ENCODE peak calls at places on chromosomes 7 and 10, in four cellular contexts. U, M, W and X are unnamed samples.

GRCh38 chr10:76303682-76304316 is 872.4 kb downstream of the LRMDA start:
- DNase-seq in U (no peak), W (peak), M (peak), X (peak)

GRCh38 chr7:28149291-28150101 is 31.1 kb downstream of the JAZF1 start:
- DNase-seq in W (no peak), M (no peak), U (no peak), X (no peak)

GRCh38 chr10:82742478-82742877 is 867.5 kb downstream of the NRG3 start:
- DNase-seq in W (no peak), M (no peak), U (no peak), X (no peak)

GRCh38 chr7:55207423-55207822 is 157.7 kb upstream of the LANCL2 start:
- DNase-seq in U (no peak), W (no peak), M (no peak), X (no peak)

GRCh38 chr7:35993663-35994622 is 159.1 kb upstream of the EEPD1 start:
- DNase-seq in M (no peak), U (no peak), W (peak), X (no peak)

GRCh38 chr7:29208410-29209250 is 14.1 kb downstream of the CHN2 start:
- DNase-seq in U (peak), M (no peak), W (peak), X (no peak)

GRCh38 chr10:81096558-81096957 is 558.9 kb downstream of the SH2D4B start:
- DNase-seq in U (no peak), M (no peak), W (no peak), X (no peak)

GRCh38 chr7:27247452-27248426 is 5.1 kb downstream of the EVX1 start:
- DNase-seq in M (no peak), U (no peak), W (no peak), X (no peak)

GRCh38 chr10:97814996-97815395 is 34.6 kb upstream of the GOLGA7B start:
- DNase-seq in W (no peak), U (no peak), M (no peak), X (no peak)

GRCh38 chr7:66250711-66251110 is 45.6 kb downstream of the TPST1 start:
- DNase-seq in M (peak), W (peak), U (no peak), X (no peak)

GRCh38 chr10:5047912-5048628 is 44.4 kb upstream of the AKR1C2 start:
- DNase-seq in U (no peak), W (no peak), M (peak), X (no peak)

GRCh38 chr7:91632948-91633519 is 247.5 kb downstream of the MTERF1 start:
- DNase-seq in M (no peak), W (no peak), U (no peak), X (no peak)

GRCh38 chr10:88810196-88810961 is 7.8 kb downstream of the LIPM start:
- DNase-seq in U (peak), W (peak), M (peak), X (no peak)

GRCh38 chr10:35425596-35425995 is 89.3 kb downstream of the CCNY start:
- DNase-seq in M (no peak), W (no peak), U (no peak), X (no peak)

GRCh38 chr10:76306859-76307258 is 875.4 kb downstream of the LRMDA start:
- DNase-seq in M (no peak), W (no peak), U (no peak), X (no peak)

GRCh38 chr7:5429857-5430611 is 6.4 kb upstream of the TNRC18 start:
- DNase-seq in M (no peak), U (no peak), W (no peak), X (no peak)

GRCh38 chr10:42242135-42242805 is 396.1 kb downstream of the ZNF33B start:
- DNase-seq in W (no peak), M (no peak), U (peak), X (no peak)

GRCh38 chr7:53661645-53662217 is 626.3 kb downstream of the POM121L12 start:
- DNase-seq in U (no peak), W (no peak), M (no peak), X (no peak)

GRCh38 chr10:91416339-91416868 is 6.3 kb downstream of the HECTD2 start:
- DNase-seq in W (no peak), U (no peak), M (no peak), X (no peak)

GRCh38 chr7:158394936-158395335 is 192.7 kb downstream of the PTPRN2 start:
- DNase-seq in W (no peak), U (peak), M (peak), X (peak)

GRCh38 chr7:146654048-146654447 is 537.4 kb downstream of the CNTNAP2 start:
- DNase-seq in W (no peak), M (no peak), U (no peak), X (no peak)

GRCh38 chr7:130654850-130655249 is 13.7 kb downstream of the COPG2 start:
- DNase-seq in W (no peak), U (no peak), M (no peak), X (no peak)

GRCh38 chr7:151131622-151132293 is 35.7 kb downstream of the GBX1 start:
- DNase-seq in W (no peak), U (no peak), M (no peak), X (no peak)

GRCh38 chr10:103854265-103854686 is 1.1 kb downstream of the SH3PXD2A start:
- DNase-seq in W (peak), M (no peak), U (no peak), X (peak)

GRCh38 chr10:51832652-51833383 is 133.4 kb upstream of the CSTF2T start:
- DNase-seq in U (no peak), W (peak), M (no peak), X (no peak)
- TF ChIP-seq HMGXB4 in U (no peak), W (no peak), M (no peak), X (no peak)

GRCh38 chr7:1538544-1539345 is 8.2 kb downstream of the MAFK start:
- DNase-seq in M (no peak), W (no peak), U (no peak), X (no peak)

GRCh38 chr7:1536768-1537630 is 6.5 kb downstream of the MAFK start:
- DNase-seq in W (peak), U (peak), M (peak), X (peak)

GRCh38 chr7:1536105-1536767 is 5.7 kb downstream of the MAFK start:
- DNase-seq in W (no peak), M (no peak), U (no peak), X (no peak)

GRCh38 chr7:1539346-1540321 is 9.1 kb downstream of the MAFK start:
- DNase-seq in M (no peak), U (no peak), W (no peak), X (no peak)

DNA sequence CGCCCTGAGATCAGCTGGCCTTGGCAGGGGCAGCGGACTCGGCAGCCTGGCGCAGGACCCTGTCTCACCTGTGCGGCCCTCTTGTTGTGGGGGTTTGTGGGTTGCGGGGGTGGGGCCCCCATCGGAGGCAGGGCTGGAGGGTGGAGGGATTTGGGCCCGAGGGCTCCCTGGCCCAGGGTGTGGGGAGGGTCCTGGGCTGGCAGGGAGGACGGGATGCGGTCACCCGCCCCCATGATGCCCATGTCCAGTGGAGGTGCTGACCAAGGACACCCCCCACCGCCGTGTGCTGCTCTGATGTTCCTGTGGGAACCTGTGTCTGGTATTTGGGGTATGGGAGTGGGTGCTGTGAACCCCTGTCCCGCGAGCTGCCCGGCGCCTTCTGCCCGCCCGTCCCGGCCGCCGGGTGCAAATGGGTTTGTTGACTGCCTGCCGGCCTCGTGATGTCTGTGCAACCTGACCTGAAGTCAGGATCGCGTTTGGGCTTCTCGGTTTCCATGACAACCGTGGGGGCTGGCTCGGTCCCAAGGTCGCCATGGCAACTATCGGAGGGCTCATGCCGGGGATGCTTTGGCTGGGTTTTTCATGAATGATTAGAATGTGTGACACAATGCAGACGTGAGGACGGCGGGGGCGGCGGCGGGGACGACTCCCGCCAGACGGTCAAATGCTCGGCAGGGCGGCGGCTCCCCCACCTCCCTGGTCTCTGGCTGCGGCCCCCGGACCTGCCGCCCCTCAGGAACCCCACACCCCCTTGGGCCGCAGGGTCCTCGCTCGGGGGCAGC is 7.3 kb downstream of the MAFK start:
- DNase-seq in W (no peak), U (peak), M (peak), X (peak)
- TF ChIP-seq HMGXB4 in W (no peak), U (no peak), M (no peak), X (no peak)

DNA sequence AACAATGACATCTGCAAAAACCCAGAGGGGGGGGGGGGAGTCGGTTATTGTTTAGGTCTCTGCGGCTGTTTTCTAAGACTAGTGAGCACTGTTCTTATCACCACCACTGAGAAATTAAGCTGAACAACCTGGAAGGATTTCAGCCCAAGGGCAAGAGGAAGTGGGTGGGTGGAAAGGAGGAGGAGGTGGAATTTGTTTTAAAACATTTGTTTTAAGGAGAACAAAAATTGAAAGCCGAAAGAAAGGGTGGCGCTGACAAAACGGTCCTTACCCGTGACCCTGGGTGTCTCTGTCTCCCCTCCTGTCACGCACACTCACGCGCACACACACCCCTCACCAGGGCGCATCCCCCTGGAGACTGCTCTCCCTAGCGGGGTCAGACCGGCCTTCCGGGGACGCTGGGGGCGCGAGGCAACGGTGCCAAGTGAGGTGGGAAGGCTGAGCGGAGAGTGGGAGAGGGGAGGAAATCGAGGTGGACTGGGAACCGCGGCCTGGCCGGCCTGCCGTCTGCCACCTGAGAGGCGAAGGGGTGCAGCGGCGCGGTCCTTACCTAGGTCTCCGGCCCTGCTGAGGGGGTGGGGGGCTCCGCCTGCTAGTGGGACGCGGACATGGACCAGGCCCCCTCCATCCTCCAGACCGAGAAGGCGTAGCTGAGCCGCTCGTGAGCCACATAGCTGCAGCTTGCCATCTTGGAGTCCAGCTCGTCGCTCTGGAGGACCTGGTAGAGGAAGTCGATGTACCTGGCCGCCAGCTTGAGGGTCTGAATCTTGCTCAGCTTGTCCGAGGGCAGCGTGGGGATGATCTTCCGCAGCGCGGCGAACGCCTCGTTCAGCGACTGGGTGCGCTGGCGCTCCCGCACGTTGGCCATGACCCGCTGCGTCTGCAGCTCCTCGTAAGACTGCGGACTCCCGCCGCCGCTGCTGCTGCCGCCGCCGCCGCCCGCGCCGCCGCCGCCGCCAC is 1.0 kb downstream of the TWIST1 start:
- DNase-seq in U (no peak), M (peak), W (no peak), X (peak)
- TF ChIP-seq HMGXB4 in U (no peak), M (no peak), W (no peak), X (no peak)

GRCh38 chr7:94510582-94511456 is 1.2 kb downstream of the CASD1 start:
- DNase-seq in M (peak), U (no peak), W (peak), X (peak)
- TF ChIP-seq HMGXB4 in M (no peak), U (no peak), W (no peak), X (no peak)

DNA sequence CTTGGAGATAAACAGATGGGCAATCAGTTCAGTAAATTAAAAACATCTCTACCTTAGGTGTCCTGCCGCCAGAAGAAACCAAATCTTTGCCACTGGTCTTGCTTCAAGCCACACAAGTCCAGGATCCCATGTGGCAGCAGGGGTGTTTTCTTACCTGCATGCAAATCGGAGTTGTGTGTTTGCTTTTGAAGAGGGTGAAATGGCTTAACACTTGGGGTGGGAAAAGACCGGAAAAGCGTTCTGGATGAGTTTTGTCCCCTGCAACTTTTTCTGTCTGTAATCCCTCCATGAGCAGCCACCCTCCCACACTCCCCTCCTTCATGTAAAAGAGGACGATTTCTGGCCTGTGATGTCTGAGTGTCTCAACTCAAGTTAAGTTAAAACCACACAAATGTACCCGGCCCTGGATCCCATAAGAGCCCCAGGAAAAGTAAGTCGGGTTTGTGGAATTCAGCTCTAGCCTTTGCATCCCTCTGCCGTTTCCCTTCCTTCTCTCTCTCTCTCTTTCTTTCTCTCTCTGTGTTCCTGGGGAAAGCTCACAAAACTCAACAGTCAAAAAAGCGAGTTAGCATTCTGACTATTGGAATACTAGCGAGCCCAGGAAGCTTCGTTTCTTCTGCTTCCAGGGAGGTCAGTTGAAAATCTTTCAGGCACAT is 178.5 kb downstream of the TCF7L2 start:
- DNase-seq in U (no peak), M (no peak), W (no peak), X (no peak)
- TF ChIP-seq HMGXB4 in U (no peak), M (no peak), W (no peak), X (no peak)